ENCODE peak calls at places on chromosome 3, in nine cellular contexts. One of them, this sample, is unnamed.
A peak's percentile ranks its signal among the peaks of the same experiment; 100 is the strongest.

GRCh38 chr3:106425021-106425420 is 556.2 kb upstream of the CBLB start:
- DNase-seq in astrocyte of the spinal cord: peak; percentile 81
- DNase-seq in fibroblast of lung: peak; percentile 71
- DNase-seq in transverse colon: no peak
- DNase-seq in ovary: no peak
- DNase-seq in thoracic aorta: no peak
- DNase-seq in epithelial cell of proximal tubule: no peak
- DNase-seq in fibroblast of pulmonary artery: peak; percentile 80
- DNase-seq in AG10803: peak; percentile 94
- DNase-seq in this sample: peak; percentile 32

GRCh38 chr3:88189361-88189810 is 39.6 kb downstream of the C3orf38 start:
- DNase-seq in fibroblast of lung: no peak
- DNase-seq in AG10803: peak; percentile 2
- DNase-seq in epithelial cell of proximal tubule: no peak
- DNase-seq in fibroblast of pulmonary artery: no peak
- DNase-seq in transverse colon: no peak
- DNase-seq in ovary: no peak
- DNase-seq in thoracic aorta: no peak
- DNase-seq in astrocyte of the spinal cord: no peak
- DNase-seq in this sample: no peak

GRCh38 chr3:44501971-44502370 is 24.5 kb upstream of the ZNF445 start:
- DNase-seq in thoracic aorta: no peak
- DNase-seq in fibroblast of pulmonary artery: no peak
- DNase-seq in AG10803: no peak
- DNase-seq in ovary: no peak
- DNase-seq in epithelial cell of proximal tubule: no peak
- DNase-seq in fibroblast of lung: peak; percentile 29
- DNase-seq in transverse colon: no peak
- DNase-seq in astrocyte of the spinal cord: no peak
- DNase-seq in this sample: no peak

GRCh38 chr3:151581046-151581445 is 120.2 kb upstream of the IGSF10 start:
- DNase-seq in AG10803: peak; percentile 82
- DNase-seq in fibroblast of pulmonary artery: no peak
- DNase-seq in astrocyte of the spinal cord: peak; percentile 59
- DNase-seq in epithelial cell of proximal tubule: no peak
- DNase-seq in ovary: no peak
- DNase-seq in thoracic aorta: no peak
- DNase-seq in transverse colon: no peak
- DNase-seq in fibroblast of lung: peak; percentile 73
- DNase-seq in this sample: no peak

GRCh38 chr3:141425523-141426233 is 57.4 kb downstream of the ZBTB38 start:
- DNase-seq in astrocyte of the spinal cord: peak; percentile 80
- DNase-seq in transverse colon: no peak
- DNase-seq in epithelial cell of proximal tubule: no peak
- DNase-seq in AG10803: peak; percentile 40
- DNase-seq in fibroblast of pulmonary artery: no peak
- DNase-seq in fibroblast of lung: peak; percentile 77
- DNase-seq in thoracic aorta: no peak
- DNase-seq in ovary: no peak
- DNase-seq in this sample: no peak

GRCh38 chr3:10189557-10190374 is 25.0 kb downstream of the IRAK2 start:
- DNase-seq in transverse colon: peak; percentile 78
- DNase-seq in astrocyte of the spinal cord: peak; percentile 25
- DNase-seq in ovary: peak; percentile 64
- DNase-seq in thoracic aorta: peak; percentile 92
- DNase-seq in fibroblast of lung: peak; percentile 48
- DNase-seq in AG10803: peak; percentile 79
- DNase-seq in epithelial cell of proximal tubule: no peak
- DNase-seq in fibroblast of pulmonary artery: peak; percentile 90
- DNase-seq in this sample: peak; percentile 78

GRCh38 chr3:39260957-39261356 is 18.9 kb downstream of the CX3CR1 start:
- DNase-seq in astrocyte of the spinal cord: peak; percentile 79
- DNase-seq in ovary: peak; percentile 61
- DNase-seq in transverse colon: peak; percentile 54
- DNase-seq in AG10803: peak; percentile 95
- DNase-seq in fibroblast of pulmonary artery: peak; percentile 94
- DNase-seq in fibroblast of lung: peak; percentile 81
- DNase-seq in thoracic aorta: peak; percentile 79
- DNase-seq in epithelial cell of proximal tubule: peak; percentile 43
- DNase-seq in this sample: peak; percentile 88

GRCh38 chr3:126925411-126926171 is 57.3 kb upstream of the PLXNA1 start:
- DNase-seq in epithelial cell of proximal tubule: no peak
- DNase-seq in thoracic aorta: no peak
- DNase-seq in fibroblast of pulmonary artery: peak; percentile 63
- DNase-seq in AG10803: no peak
- DNase-seq in fibroblast of lung: peak; percentile 53
- DNase-seq in transverse colon: no peak
- DNase-seq in ovary: no peak
- DNase-seq in astrocyte of the spinal cord: no peak
- DNase-seq in this sample: no peak

GRCh38 chr3:124381565-124382333 is 348.5 kb upstream of the UMPS start:
- DNase-seq in transverse colon: no peak
- DNase-seq in fibroblast of lung: peak; percentile 42
- DNase-seq in AG10803: peak; percentile 12
- DNase-seq in thoracic aorta: no peak
- DNase-seq in astrocyte of the spinal cord: peak; percentile 22
- DNase-seq in fibroblast of pulmonary artery: no peak
- DNase-seq in ovary: no peak
- DNase-seq in epithelial cell of proximal tubule: no peak
- DNase-seq in this sample: no peak

GRCh38 chr3:190182418-190183043 is 61.8 kb upstream of the P3H2 start:
- DNase-seq in transverse colon: no peak
- DNase-seq in fibroblast of pulmonary artery: no peak
- DNase-seq in astrocyte of the spinal cord: peak; percentile 67
- DNase-seq in thoracic aorta: no peak
- DNase-seq in epithelial cell of proximal tubule: no peak
- DNase-seq in ovary: no peak
- DNase-seq in AG10803: no peak
- DNase-seq in fibroblast of lung: peak; percentile 71
- DNase-seq in this sample: peak; percentile 16

GRCh38 chr3:123660276-123660675 is 75.4 kb upstream of the HACD2 start:
- DNase-seq in fibroblast of pulmonary artery: no peak
- DNase-seq in astrocyte of the spinal cord: no peak
- DNase-seq in fibroblast of lung: peak; percentile 39
- DNase-seq in transverse colon: no peak
- DNase-seq in thoracic aorta: no peak
- DNase-seq in AG10803: peak; percentile 30
- DNase-seq in ovary: no peak
- DNase-seq in epithelial cell of proximal tubule: no peak
- DNase-seq in this sample: no peak

GRCh38 chr3:131020122-131020693 is 6.4 kb downstream of the ASTE1 start:
- DNase-seq in ovary: no peak
- DNase-seq in thoracic aorta: no peak
- DNase-seq in transverse colon: no peak
- DNase-seq in fibroblast of pulmonary artery: no peak
- DNase-seq in fibroblast of lung: no peak
- DNase-seq in epithelial cell of proximal tubule: no peak
- DNase-seq in AG10803: peak; percentile 16
- DNase-seq in astrocyte of the spinal cord: no peak
- DNase-seq in this sample: peak; percentile 13

GRCh38 chr3:131028844-131029243 is 2.2 kb downstream of the NEK11 start:
- DNase-seq in astrocyte of the spinal cord: no peak
- DNase-seq in ovary: no peak
- DNase-seq in epithelial cell of proximal tubule: no peak
- DNase-seq in AG10803: no peak
- DNase-seq in fibroblast of lung: no peak
- DNase-seq in transverse colon: no peak
- DNase-seq in thoracic aorta: no peak
- DNase-seq in fibroblast of pulmonary artery: no peak
- DNase-seq in this sample: no peak

GRCh38 chr3:131026321-131027151 is at the start of the genes ASTE1 and NEK11:
- DNase-seq in ovary: peak; percentile 91
- DNase-seq in fibroblast of lung: peak; percentile 83
- DNase-seq in epithelial cell of proximal tubule: no peak
- DNase-seq in fibroblast of pulmonary artery: peak; percentile 84
- DNase-seq in AG10803: peak; percentile 86
- DNase-seq in astrocyte of the spinal cord: peak; percentile 89
- DNase-seq in thoracic aorta: peak; percentile 76
- DNase-seq in transverse colon: peak; percentile 93
- DNase-seq in this sample: peak; percentile 94

GRCh38 chr3:131025500-131025899 is 1.1 kb downstream of the ASTE1 start:
- DNase-seq in astrocyte of the spinal cord: no peak
- DNase-seq in fibroblast of pulmonary artery: no peak
- DNase-seq in thoracic aorta: no peak
- DNase-seq in transverse colon: no peak
- DNase-seq in AG10803: no peak
- DNase-seq in fibroblast of lung: no peak
- DNase-seq in ovary: no peak
- DNase-seq in epithelial cell of proximal tubule: no peak
- DNase-seq in this sample: no peak
- H3K4me3 ChIP-seq in astrocyte of the spinal cord: peak overlapping the region; percentile 79
- H3K4me3 ChIP-seq in fibroblast of pulmonary artery: peak overlapping the region; percentile 83
- H3K4me3 ChIP-seq in thoracic aorta: peak overlapping the region; percentile 94
- H3K4me3 ChIP-seq in transverse colon: peak overlapping the region; percentile 57
- H3K4me3 ChIP-seq in AG10803: peak overlapping the region; percentile 86
- H3K4me3 ChIP-seq in fibroblast of lung: peak overlapping the region; percentile 93
- H3K4me3 ChIP-seq in ovary: peak overlapping the region; percentile 78
- H3K4me3 ChIP-seq in epithelial cell of proximal tubule: peak overlapping the region; percentile 66
- H3K4me3 ChIP-seq in this sample: peak overlapping the region; percentile 67

GRCh38 chr3:195155842-195156241 is 115.1 kb downstream of the XXYLT1 start:
- DNase-seq in transverse colon: no peak
- DNase-seq in AG10803: no peak
- DNase-seq in fibroblast of pulmonary artery: no peak
- DNase-seq in thoracic aorta: no peak
- DNase-seq in astrocyte of the spinal cord: no peak
- DNase-seq in ovary: no peak
- DNase-seq in fibroblast of lung: peak; percentile 78
- DNase-seq in epithelial cell of proximal tubule: no peak
- DNase-seq in this sample: peak; percentile 17

GRCh38 chr3:195156286-195156890 is 114.6 kb downstream of the XXYLT1 start:
- DNase-seq in ovary: no peak
- DNase-seq in AG10803: no peak
- DNase-seq in epithelial cell of proximal tubule: no peak
- DNase-seq in astrocyte of the spinal cord: no peak
- DNase-seq in fibroblast of pulmonary artery: no peak
- DNase-seq in transverse colon: no peak
- DNase-seq in fibroblast of lung: no peak
- DNase-seq in thoracic aorta: no peak
- DNase-seq in this sample: no peak

GRCh38 chr3:195153653-195154052 is 117.3 kb downstream of the XXYLT1 start:
- DNase-seq in fibroblast of lung: no peak
- DNase-seq in astrocyte of the spinal cord: no peak
- DNase-seq in AG10803: no peak
- DNase-seq in thoracic aorta: no peak
- DNase-seq in transverse colon: no peak
- DNase-seq in ovary: no peak
- DNase-seq in epithelial cell of proximal tubule: no peak
- DNase-seq in fibroblast of pulmonary artery: no peak
- DNase-seq in this sample: peak; percentile 65

GRCh38 chr3:195154111-195154791 is 116.7 kb downstream of the XXYLT1 start:
- DNase-seq in AG10803: peak; percentile 71
- DNase-seq in fibroblast of pulmonary artery: peak; percentile 76
- DNase-seq in ovary: peak; percentile 64
- DNase-seq in astrocyte of the spinal cord: peak; percentile 54
- DNase-seq in fibroblast of lung: peak; percentile 38
- DNase-seq in transverse colon: no peak
- DNase-seq in epithelial cell of proximal tubule: no peak
- DNase-seq in thoracic aorta: no peak
- DNase-seq in this sample: peak; percentile 57

DNA sequence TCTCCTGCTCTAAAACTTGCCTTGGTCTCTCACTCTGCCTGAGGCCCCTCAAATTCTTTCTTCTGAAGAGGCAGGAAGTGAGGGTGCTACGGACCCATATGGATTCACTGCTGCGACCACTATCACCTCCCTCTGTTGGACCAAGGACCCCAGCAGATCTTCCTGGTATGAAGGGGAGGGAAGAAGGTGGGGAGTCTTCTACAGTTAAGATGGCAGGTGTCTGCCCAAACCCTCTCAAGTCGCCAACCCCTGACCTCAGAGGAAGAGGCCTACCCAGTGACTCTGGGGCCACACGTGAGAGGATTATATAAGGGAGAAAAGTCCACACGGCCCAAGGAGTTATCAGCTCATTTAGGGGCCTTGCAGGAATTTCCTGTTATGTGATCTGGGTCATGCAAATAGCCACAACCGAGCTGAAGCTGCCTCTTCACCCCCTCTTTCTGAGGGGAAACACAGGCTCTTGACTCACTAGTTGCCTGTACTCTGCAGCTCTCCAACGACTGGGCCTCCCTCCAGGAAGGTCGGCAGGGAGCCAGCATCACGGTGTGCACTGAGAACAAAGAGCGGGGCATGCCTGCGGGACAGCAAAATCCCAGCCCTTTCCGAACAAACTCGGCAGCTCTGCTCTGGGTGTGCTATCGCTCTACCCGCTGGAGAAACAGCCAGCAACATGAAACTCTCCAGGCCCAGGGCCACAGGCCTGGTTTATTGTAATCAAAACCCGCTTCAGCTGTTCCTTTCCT is 116.0 kb downstream of the XXYLT1 start:
- DNase-seq in thoracic aorta: peak; percentile 32
- DNase-seq in fibroblast of pulmonary artery: peak; percentile 97
- DNase-seq in epithelial cell of proximal tubule: peak; percentile 30
- DNase-seq in ovary: peak; percentile 98
- DNase-seq in transverse colon: peak; percentile 82
- DNase-seq in fibroblast of lung: peak; percentile 98
- DNase-seq in astrocyte of the spinal cord: peak; percentile 98
- DNase-seq in AG10803: peak; percentile 91
- DNase-seq in this sample: peak; percentile 92
- TF ChIP-seq CTCF in thoracic aorta: no peak
- TF ChIP-seq CTCF in fibroblast of pulmonary artery: no peak
- TF ChIP-seq CTCF in epithelial cell of proximal tubule: no peak
- TF ChIP-seq CTCF in ovary: no peak
- TF ChIP-seq CTCF in transverse colon: no peak
- TF ChIP-seq CTCF in fibroblast of lung: no peak
- TF ChIP-seq CTCF in astrocyte of the spinal cord: no peak
- TF ChIP-seq CTCF in AG10803: no peak
- TF ChIP-seq CTCF in this sample: no peak

GRCh38 chr3:187551419-187551818 is 118.8 kb downstream of the SST start:
- DNase-seq in fibroblast of lung: peak; percentile 71
- DNase-seq in fibroblast of pulmonary artery: no peak
- DNase-seq in thoracic aorta: no peak
- DNase-seq in epithelial cell of proximal tubule: no peak
- DNase-seq in ovary: no peak
- DNase-seq in AG10803: peak; percentile 80
- DNase-seq in transverse colon: no peak
- DNase-seq in astrocyte of the spinal cord: peak; percentile 35
- DNase-seq in this sample: peak; percentile 4
- H3K4me3 ChIP-seq in fibroblast of lung: no peak overlapping the region
- H3K4me3 ChIP-seq in fibroblast of pulmonary artery: no peak overlapping the region
- H3K4me3 ChIP-seq in thoracic aorta: no peak overlapping the region
- H3K4me3 ChIP-seq in epithelial cell of proximal tubule: no peak overlapping the region
- H3K4me3 ChIP-seq in ovary: no peak overlapping the region
- H3K4me3 ChIP-seq in AG10803: no peak overlapping the region
- H3K4me3 ChIP-seq in transverse colon: no peak overlapping the region
- H3K4me3 ChIP-seq in astrocyte of the spinal cord: no peak overlapping the region
- H3K4me3 ChIP-seq in this sample: no peak overlapping the region

DNA sequence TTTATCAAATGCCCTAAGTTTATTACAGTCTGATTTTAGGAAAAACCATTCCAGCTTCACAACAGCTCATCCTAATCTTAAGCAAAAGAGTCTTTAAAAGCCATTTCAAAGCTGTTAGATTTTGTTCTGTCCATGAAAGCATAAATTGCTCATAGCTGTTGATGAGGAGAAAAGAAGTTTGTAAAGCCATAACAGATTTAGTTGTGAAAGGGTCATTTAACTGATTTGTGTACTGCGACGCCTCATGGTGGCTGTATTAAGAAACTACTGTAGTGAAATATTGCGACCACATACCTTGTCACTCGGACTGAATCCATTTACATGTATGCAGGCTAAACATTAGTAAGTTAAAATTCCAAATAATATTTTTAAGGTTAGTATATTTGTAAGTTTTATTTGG is 20.9 kb downstream of the BBX start:
- DNase-seq in transverse colon: no peak
- DNase-seq in ovary: no peak
- DNase-seq in astrocyte of the spinal cord: no peak
- DNase-seq in fibroblast of pulmonary artery: peak; percentile 39
- DNase-seq in thoracic aorta: no peak
- DNase-seq in AG10803: no peak
- DNase-seq in epithelial cell of proximal tubule: no peak
- DNase-seq in fibroblast of lung: peak; percentile 14
- DNase-seq in this sample: no peak
- TF ChIP-seq CTCF in transverse colon: no peak
- TF ChIP-seq CTCF in ovary: no peak
- TF ChIP-seq CTCF in astrocyte of the spinal cord: peak; percentile 24
- TF ChIP-seq CTCF in fibroblast of pulmonary artery: peak; percentile 17
- TF ChIP-seq CTCF in thoracic aorta: no peak
- TF ChIP-seq CTCF in AG10803: peak; percentile 8
- TF ChIP-seq CTCF in epithelial cell of proximal tubule: peak; percentile 47
- TF ChIP-seq CTCF in fibroblast of lung: no peak
- TF ChIP-seq CTCF in this sample: peak; percentile 7